ENCODE peak calls at places on chromosomes 3 and 15, in six cellular contexts. One of them, this sample, is unnamed.

GRCh38 chr3:17494117-17494809 is 248.2 kb downstream of the TBC1D5 start:
- DNase-seq in CD8-positive, alpha-beta T cell: no peak
- DNase-seq in AG04450: no peak
- DNase-seq in HepG2: no peak
- DNase-seq in heart right ventricle: no peak
- DNase-seq in mammary epithelial cell: no peak
- DNase-seq in this sample: no peak

GRCh38 chr3:185739264-185739701 is 85.6 kb downstream of the IGF2BP2 start:
- DNase-seq in CD8-positive, alpha-beta T cell: no peak
- DNase-seq in AG04450: no peak
- DNase-seq in HepG2: no peak
- DNase-seq in heart right ventricle: no peak
- DNase-seq in mammary epithelial cell: no peak
- DNase-seq in this sample: no peak

GRCh38 chr3:66812126-66812525 is 186.0 kb upstream of the KBTBD8 start:
- DNase-seq in CD8-positive, alpha-beta T cell: no peak
- DNase-seq in AG04450: no peak
- DNase-seq in HepG2: no peak
- DNase-seq in heart right ventricle: no peak
- DNase-seq in mammary epithelial cell: peak; percentile 38
- DNase-seq in this sample: no peak

GRCh38 chr3:158680861-158681260 is 8.4 kb upstream of the LXN start:
- DNase-seq in CD8-positive, alpha-beta T cell: no peak
- DNase-seq in AG04450: no peak
- DNase-seq in HepG2: no peak
- DNase-seq in heart right ventricle: no peak
- DNase-seq in mammary epithelial cell: no peak
- DNase-seq in this sample: no peak

GRCh38 chr3:171811059-171811912 is 1.0 kb upstream of the PLD1 start:
- DNase-seq in CD8-positive, alpha-beta T cell: no peak
- DNase-seq in AG04450: peak; percentile 91
- DNase-seq in HepG2: peak; percentile 76
- DNase-seq in heart right ventricle: peak; percentile 53
- DNase-seq in mammary epithelial cell: peak; percentile 98
- DNase-seq in this sample: no peak

GRCh38 chr3:177721864-177722370 is 524.6 kb upstream of the TBL1XR1 start:
- DNase-seq in CD8-positive, alpha-beta T cell: no peak
- DNase-seq in AG04450: no peak
- DNase-seq in HepG2: no peak
- DNase-seq in heart right ventricle: no peak
- DNase-seq in mammary epithelial cell: no peak
- DNase-seq in this sample: no peak

GRCh38 chr3:174863488-174863887 is 4.4 kb downstream of the NAALADL2 start:
- DNase-seq in CD8-positive, alpha-beta T cell: no peak
- DNase-seq in AG04450: no peak
- DNase-seq in HepG2: no peak
- DNase-seq in heart right ventricle: no peak
- DNase-seq in mammary epithelial cell: peak; percentile 94
- DNase-seq in this sample: no peak

GRCh38 chr15:69031013-69032001 is 16.8 kb downstream of the NOX5 start:
- DNase-seq in CD8-positive, alpha-beta T cell: peak; percentile 10
- DNase-seq in AG04450: no peak
- DNase-seq in HepG2: no peak
- DNase-seq in heart right ventricle: peak; percentile 19
- DNase-seq in mammary epithelial cell: no peak
- DNase-seq in this sample: peak; percentile 86

GRCh38 chr15:69145694-69146492 is 14.5 kb upstream of the GLCE start:
- DNase-seq in CD8-positive, alpha-beta T cell: no peak
- DNase-seq in AG04450: no peak
- DNase-seq in HepG2: no peak
- DNase-seq in heart right ventricle: no peak
- DNase-seq in mammary epithelial cell: no peak
- DNase-seq in this sample: no peak

GRCh38 chr15:72935521-72935920 is 116.7 kb upstream of the NEO1 start:
- DNase-seq in CD8-positive, alpha-beta T cell: no peak
- DNase-seq in AG04450: no peak
- DNase-seq in HepG2: no peak
- DNase-seq in heart right ventricle: no peak
- DNase-seq in mammary epithelial cell: no peak
- DNase-seq in this sample: no peak

GRCh38 chr15:92869263-92869940 is 30.7 kb upstream of the CHD2 start:
- DNase-seq in CD8-positive, alpha-beta T cell: no peak
- DNase-seq in AG04450: no peak
- DNase-seq in HepG2: peak; percentile 25
- DNase-seq in heart right ventricle: no peak
- DNase-seq in mammary epithelial cell: peak; percentile 77
- DNase-seq in this sample: no peak

GRCh38 chr15:93051236-93052089 is 37.5 kb downstream of the RGMA start:
- DNase-seq in CD8-positive, alpha-beta T cell: no peak
- DNase-seq in AG04450: no peak
- DNase-seq in HepG2: no peak
- DNase-seq in heart right ventricle: no peak
- DNase-seq in mammary epithelial cell: no peak
- DNase-seq in this sample: no peak

GRCh38 chr15:75647370-75648155 is at the start of gene SNX33:
- DNase-seq in CD8-positive, alpha-beta T cell: peak; percentile 55
- DNase-seq in AG04450: no peak
- DNase-seq in HepG2: peak; percentile 78
- DNase-seq in heart right ventricle: peak; percentile 87
- DNase-seq in mammary epithelial cell: peak; percentile 84
- DNase-seq in this sample: peak; percentile 89

GRCh38 chr15:74179101-74179841 is 5.8 kb downstream of the ISLR start:
- DNase-seq in CD8-positive, alpha-beta T cell: no peak
- DNase-seq in AG04450: peak; percentile 38
- DNase-seq in HepG2: no peak
- DNase-seq in heart right ventricle: peak; percentile 78
- DNase-seq in mammary epithelial cell: peak; percentile 70
- DNase-seq in this sample: peak; percentile 62

GRCh38 chr3:188889070-188889491 is 282.7 kb upstream of the TPRG1 start:
- DNase-seq in CD8-positive, alpha-beta T cell: no peak
- DNase-seq in AG04450: no peak
- DNase-seq in HepG2: no peak
- DNase-seq in heart right ventricle: peak; percentile 12
- DNase-seq in mammary epithelial cell: no peak
- DNase-seq in this sample: no peak

GRCh38 chr3:194019766-194020165 is 116.2 kb upstream of the HES1 start:
- DNase-seq in CD8-positive, alpha-beta T cell: no peak
- DNase-seq in AG04450: no peak
- DNase-seq in HepG2: no peak
- DNase-seq in heart right ventricle: no peak
- DNase-seq in mammary epithelial cell: no peak
- DNase-seq in this sample: no peak

GRCh38 chr15:40323953-40324937 is 753 bp downstream of the INAFM2 start:
- DNase-seq in CD8-positive, alpha-beta T cell: peak; percentile 28
- DNase-seq in AG04450: no peak
- DNase-seq in HepG2: no peak
- DNase-seq in heart right ventricle: no peak
- DNase-seq in mammary epithelial cell: no peak
- DNase-seq in this sample: peak; percentile 87

GRCh38 chr3:175192536-175192935 is 333.4 kb downstream of the NAALADL2 start:
- DNase-seq in CD8-positive, alpha-beta T cell: no peak
- DNase-seq in AG04450: no peak
- DNase-seq in HepG2: no peak
- DNase-seq in heart right ventricle: no peak
- DNase-seq in mammary epithelial cell: peak; percentile 62
- DNase-seq in this sample: no peak

GRCh38 chr3:72655758-72656157 is 192.5 kb downstream of the SHQ1 start:
- DNase-seq in CD8-positive, alpha-beta T cell: no peak
- DNase-seq in AG04450: no peak
- DNase-seq in HepG2: no peak
- DNase-seq in heart right ventricle: no peak
- DNase-seq in mammary epithelial cell: no peak
- DNase-seq in this sample: no peak

GRCh38 chr15:44545934-44546802 is 9.2 kb downstream of the EIF3J start:
- DNase-seq in CD8-positive, alpha-beta T cell: no peak
- DNase-seq in AG04450: no peak
- DNase-seq in HepG2: no peak
- DNase-seq in heart right ventricle: peak; percentile 18
- DNase-seq in mammary epithelial cell: peak; percentile 37
- DNase-seq in this sample: no peak

GRCh38 chr3:23055733-23056376 is 147.3 kb upstream of the UBE2E2 start:
- DNase-seq in CD8-positive, alpha-beta T cell: no peak
- DNase-seq in AG04450: peak; percentile 15
- DNase-seq in HepG2: no peak
- DNase-seq in heart right ventricle: no peak
- DNase-seq in mammary epithelial cell: peak; percentile 81
- DNase-seq in this sample: no peak

GRCh38 chr15:48630245-48630644 is 15.3 kb downstream of the FBN1 start:
- DNase-seq in CD8-positive, alpha-beta T cell: no peak
- DNase-seq in AG04450: no peak
- DNase-seq in HepG2: no peak
- DNase-seq in heart right ventricle: no peak
- DNase-seq in mammary epithelial cell: no peak
- DNase-seq in this sample: no peak

GRCh38 chr3:59101091-59101738 is 51.4 kb upstream of the CFAP20DC start:
- DNase-seq in CD8-positive, alpha-beta T cell: no peak
- DNase-seq in AG04450: no peak
- DNase-seq in HepG2: no peak
- DNase-seq in heart right ventricle: no peak
- DNase-seq in mammary epithelial cell: peak; percentile 92
- DNase-seq in this sample: no peak

GRCh38 chr15:42279234-42279723 is 6.0 kb upstream of the TMEM87A start:
- DNase-seq in CD8-positive, alpha-beta T cell: no peak
- DNase-seq in AG04450: no peak
- DNase-seq in HepG2: no peak
- DNase-seq in heart right ventricle: no peak
- DNase-seq in mammary epithelial cell: no peak
- DNase-seq in this sample: no peak

GRCh38 chr3:25894101-25894500 is 104.2 kb downstream of the OXSM start:
- DNase-seq in CD8-positive, alpha-beta T cell: no peak
- DNase-seq in AG04450: no peak
- DNase-seq in HepG2: no peak
- DNase-seq in heart right ventricle: no peak
- DNase-seq in mammary epithelial cell: no peak
- DNase-seq in this sample: no peak

GRCh38 chr3:37814547-37814946 is 47.1 kb upstream of the CTDSPL start:
- DNase-seq in CD8-positive, alpha-beta T cell: no peak
- DNase-seq in AG04450: no peak
- DNase-seq in HepG2: no peak
- DNase-seq in heart right ventricle: no peak
- DNase-seq in mammary epithelial cell: no peak
- DNase-seq in this sample: no peak

DNA sequence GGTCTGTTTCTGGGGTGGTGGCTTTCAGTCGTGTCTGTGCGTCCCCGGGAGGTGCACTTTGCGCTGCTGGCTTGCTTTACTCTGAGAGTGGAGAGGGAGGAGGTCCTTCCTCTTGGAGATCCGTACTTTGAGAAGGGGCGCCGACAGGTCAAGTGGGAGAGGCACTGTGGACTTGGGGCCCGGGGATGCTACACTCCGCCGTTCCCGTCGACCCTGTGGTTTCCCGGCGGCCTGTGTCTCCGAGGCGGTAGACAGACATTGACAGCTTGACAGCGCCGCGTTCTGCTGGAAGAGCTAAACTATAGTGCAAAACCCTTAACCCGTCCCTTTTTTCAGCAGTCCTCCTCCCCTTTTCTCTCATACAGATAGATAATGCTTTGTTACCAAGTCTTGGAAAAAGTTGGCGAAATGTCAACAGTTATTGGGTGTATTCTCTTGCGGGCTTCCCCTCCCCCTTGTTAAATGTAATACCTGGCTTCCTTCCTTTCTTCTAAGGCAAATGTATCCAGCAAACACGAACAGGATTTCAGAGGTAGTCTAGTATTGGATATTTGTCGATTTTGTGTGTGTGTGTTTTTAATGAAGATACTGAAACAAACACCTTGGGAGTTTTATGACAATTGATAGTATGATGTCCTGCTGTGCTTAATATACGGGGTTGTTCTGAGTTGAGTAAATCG is 6.6 kb downstream of the TPM1 start:
- DNase-seq in CD8-positive, alpha-beta T cell: peak; percentile 44
- DNase-seq in AG04450: no peak
- DNase-seq in HepG2: peak; percentile 67
- DNase-seq in heart right ventricle: peak; percentile 53
- DNase-seq in mammary epithelial cell: peak; percentile 64
- DNase-seq in this sample: peak; percentile 83
- H3K27ac ChIP-seq in CD8-positive, alpha-beta T cell: peak overlapping the region; percentile 47
- H3K27ac ChIP-seq in AG04450: peak overlapping the region; percentile 84
- H3K27ac ChIP-seq in HepG2: peak overlapping the region; percentile 67
- H3K27ac ChIP-seq in heart right ventricle: peak overlapping the region; percentile 90
- H3K27ac ChIP-seq in mammary epithelial cell: peak overlapping the region; percentile 69
- H3K27ac ChIP-seq in this sample: peak overlapping the region; percentile 88

DNA sequence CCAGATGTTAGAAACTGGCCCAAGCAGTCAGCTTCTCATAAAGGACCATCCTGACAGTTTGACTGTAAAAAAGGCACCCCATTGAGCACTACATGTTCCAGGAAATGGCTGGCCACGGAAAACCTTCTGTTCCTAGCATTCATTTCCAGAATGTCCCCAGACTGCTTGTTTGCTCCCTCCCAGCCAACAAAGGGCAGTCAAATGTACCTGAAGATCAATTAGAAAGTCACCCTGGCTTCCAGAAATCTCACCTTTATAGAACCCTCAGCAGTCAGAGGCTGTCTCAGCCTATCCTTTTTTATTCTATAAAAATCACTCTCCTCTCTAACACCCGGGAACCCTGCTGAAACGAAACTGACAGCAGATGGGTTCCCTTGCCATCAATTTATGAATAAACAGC is 774 bp upstream of the SAMMSON start:
- DNase-seq in CD8-positive, alpha-beta T cell: no peak
- DNase-seq in AG04450: no peak
- DNase-seq in HepG2: no peak
- DNase-seq in heart right ventricle: no peak
- DNase-seq in mammary epithelial cell: no peak
- DNase-seq in this sample: no peak
- H3K4me3 ChIP-seq in CD8-positive, alpha-beta T cell: no peak overlapping the region
- H3K4me3 ChIP-seq in AG04450: peak overlapping the region; percentile 0
- H3K4me3 ChIP-seq in HepG2: no peak overlapping the region
- H3K4me3 ChIP-seq in heart right ventricle: peak overlapping the region; percentile 44
- H3K4me3 ChIP-seq in mammary epithelial cell: no peak overlapping the region
- H3K4me3 ChIP-seq in this sample: no peak overlapping the region

GRCh38 chr15:94352940-94353820 is 121.8 kb downstream of the MCTP2 start:
- DNase-seq in CD8-positive, alpha-beta T cell: no peak
- DNase-seq in AG04450: no peak
- DNase-seq in HepG2: peak; percentile 45
- DNase-seq in heart right ventricle: no peak
- DNase-seq in mammary epithelial cell: no peak
- DNase-seq in this sample: no peak
- TF ChIP-seq CTCF in CD8-positive, alpha-beta T cell: no peak
- TF ChIP-seq CTCF in AG04450: no peak
- TF ChIP-seq CTCF in HepG2: no peak
- TF ChIP-seq CTCF in heart right ventricle: no peak
- TF ChIP-seq CTCF in mammary epithelial cell: no peak
- TF ChIP-seq CTCF in this sample: no peak

GRCh38 chr3:71061037-71061436 is 522.5 kb downstream of the FOXP1 start:
- DNase-seq in CD8-positive, alpha-beta T cell: no peak
- DNase-seq in AG04450: no peak
- DNase-seq in HepG2: no peak
- DNase-seq in heart right ventricle: no peak
- DNase-seq in mammary epithelial cell: no peak
- DNase-seq in this sample: no peak

GRCh38 chr3:71063768-71064287 is 519.7 kb downstream of the FOXP1 start:
- DNase-seq in CD8-positive, alpha-beta T cell: peak; percentile 33
- DNase-seq in AG04450: no peak
- DNase-seq in HepG2: peak; percentile 49
- DNase-seq in heart right ventricle: peak; percentile 49
- DNase-seq in mammary epithelial cell: peak; percentile 79
- DNase-seq in this sample: peak; percentile 48

GRCh38 chr3:71061581-71061980 is 521.9 kb downstream of the FOXP1 start:
- DNase-seq in CD8-positive, alpha-beta T cell: no peak
- DNase-seq in AG04450: no peak
- DNase-seq in HepG2: no peak
- DNase-seq in heart right ventricle: no peak
- DNase-seq in mammary epithelial cell: no peak
- DNase-seq in this sample: no peak

GRCh38 chr3:71062920-71063767 is 520.4 kb downstream of the FOXP1 start:
- DNase-seq in CD8-positive, alpha-beta T cell: no peak
- DNase-seq in AG04450: no peak
- DNase-seq in HepG2: no peak
- DNase-seq in heart right ventricle: no peak
- DNase-seq in mammary epithelial cell: peak; percentile 65
- DNase-seq in this sample: no peak

GRCh38 chr3:71062037-71062919 is 521.2 kb downstream of the FOXP1 start:
- DNase-seq in CD8-positive, alpha-beta T cell: no peak
- DNase-seq in AG04450: no peak
- DNase-seq in HepG2: no peak
- DNase-seq in heart right ventricle: no peak
- DNase-seq in mammary epithelial cell: no peak
- DNase-seq in this sample: no peak
- H3K27ac ChIP-seq in CD8-positive, alpha-beta T cell: peak overlapping the region; percentile 85
- H3K27ac ChIP-seq in AG04450: no peak overlapping the region
- H3K27ac ChIP-seq in HepG2: peak overlapping the region; percentile 71
- H3K27ac ChIP-seq in heart right ventricle: peak overlapping the region; percentile 92
- H3K27ac ChIP-seq in mammary epithelial cell: peak overlapping the region; percentile 98
- H3K27ac ChIP-seq in this sample: peak overlapping the region; percentile 96

This sample was measured in left lung.